ENCODE peak calls at places on chromosome 9, in six cellular contexts. Y is K562, X is mammary epithelial cell, S is mesendoderm, O is IMR-90, F is GM23248. V is an unnamed sample.
A peak's percentile ranks its signal among the peaks of the same experiment; 100 is the strongest.

GRCh38 chr9:130480673-130481072 is 35.9 kb downstream of the ASS1 start:
- DNase-seq in F (no peak), Y (peak; percentile 68), O (no peak), S (peak; percentile 42), X (no peak), V (no peak)

GRCh38 chr9:36031774-36032565 is 4.7 kb upstream of the RECK start:
- DNase-seq in O (no peak), S (no peak), F (peak; percentile 60), X (no peak), Y (no peak), V (no peak)

GRCh38 chr9:127264462-127265040 is at the start of gene GARNL3:
- DNase-seq in O (no peak), X (no peak), Y (no peak), S (no peak), F (no peak), V (no peak)

GRCh38 chr9:88514247-88514646 is 20.7 kb upstream of the NXNL2 start:
- DNase-seq in F (no peak), Y (no peak), X (no peak), O (no peak), S (peak; percentile 22), V (no peak)

GRCh38 chr9:126965077-126965476 is 50.5 kb downstream of the RALGPS1 start:
- DNase-seq in O (no peak), X (no peak), F (no peak), Y (no peak), S (peak; percentile 42), V (no peak)

GRCh38 chr9:133647765-133648469 is 11.8 kb downstream of the DBH start:
- DNase-seq in X (no peak), F (no peak), O (no peak), Y (no peak), S (no peak), V (no peak)

GRCh38 chr9:136714096-136714875 is 1.9 kb downstream of the DIPK1B start:
- DNase-seq in S (no peak), F (no peak), Y (no peak), X (no peak), O (no peak), V (no peak)

GRCh38 chr9:107251756-107252322 is 31.2 kb upstream of the RAD23B start:
- DNase-seq in S (no peak), O (peak; percentile 95), X (peak; percentile 44), Y (no peak), F (peak; percentile 93), V (peak; percentile 97)

GRCh38 chr9:82133973-82134372 is 145.4 kb downstream of the SPATA31D1 start:
- DNase-seq in Y (no peak), X (no peak), O (peak; percentile 50), S (no peak), F (peak; percentile 60), V (no peak)

GRCh38 chr9:117028103-117028858 is 341.2 kb downstream of the TRIM32 start:
- DNase-seq in F (no peak), O (no peak), S (peak; percentile 63), Y (no peak), X (no peak), V (no peak)

GRCh38 chr9:21779397-21779796 is 23.0 kb upstream of the MTAP start:
- DNase-seq in O (peak; percentile 27), S (no peak), F (peak; percentile 60), Y (no peak), X (peak; percentile 39), V (no peak)

GRCh38 chr9:79572032-79572890 is 496 bp downstream of the TLE4 start:
- DNase-seq in F (peak; percentile 89), Y (peak; percentile 16), S (peak; percentile 65), O (peak; percentile 40), X (peak; percentile 50), V (no peak)

GRCh38 chr9:134880484-134881312 is at the start of gene FCN2:
- DNase-seq in F (no peak), Y (no peak), X (no peak), O (no peak), S (peak; percentile 5), V (no peak)

GRCh38 chr9:101592788-101593187 is 2.0 kb downstream of the PPP3R2 start:
- DNase-seq in F (peak; percentile 2), S (no peak), X (peak; percentile 21), Y (no peak), O (peak; percentile 3), V (no peak)

GRCh38 chr9:95085861-95086563 is 231.5 kb downstream of the FANCC start:
- DNase-seq in S (no peak), Y (no peak), X (no peak), O (no peak), F (no peak), V (no peak)

GRCh38 chr9:115250646-115251045 is 132.7 kb upstream of the TNC start:
- DNase-seq in F (peak; percentile 60), X (peak; percentile 98), Y (no peak), O (peak; percentile 98), S (peak; percentile 80), V (no peak)

GRCh38 chr9:13213337-13213736 is 66.2 kb downstream of the MPDZ start:
- DNase-seq in S (no peak), F (peak; percentile 51), Y (no peak), X (no peak), O (peak; percentile 47), V (peak; percentile 3)

DNA sequence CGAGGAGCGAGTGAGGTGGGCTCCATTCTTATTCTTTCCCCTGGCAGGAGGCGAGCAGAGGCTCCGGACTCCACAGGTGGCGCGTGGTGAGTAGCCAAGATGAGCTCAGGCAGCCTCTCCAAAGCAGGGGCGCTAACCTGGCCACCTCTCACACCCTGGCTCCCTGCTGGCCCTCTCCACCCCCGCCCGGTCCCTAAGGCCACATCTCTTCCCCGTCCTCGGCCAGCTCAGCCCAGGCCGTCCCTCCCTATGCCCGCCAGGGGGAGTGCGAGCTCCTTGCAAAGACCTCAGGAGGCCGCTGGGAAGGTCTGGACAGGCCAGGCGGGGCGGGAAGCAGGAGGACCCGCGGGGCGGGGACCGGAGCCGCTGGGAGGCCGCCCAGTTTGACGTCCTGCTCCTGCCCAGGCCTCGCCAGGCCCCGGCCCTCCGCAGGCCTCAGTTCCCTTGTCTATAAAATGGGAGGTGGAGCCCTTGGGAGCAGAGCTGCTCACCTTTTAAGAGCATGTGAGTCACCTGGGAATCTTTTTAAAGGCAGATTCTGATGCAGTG is 46.3 kb upstream of the GGTA1 start:
- DNase-seq in X (peak; percentile 93), F (peak; percentile 99), Y (peak; percentile 95), S (peak; percentile 97), O (peak; percentile 94), V (peak; percentile 89)
- H3K9ac ChIP-seq in X (no peak overlapping the region), F (peak overlapping the region; percentile 81), Y (no peak overlapping the region), S (peak overlapping the region; percentile 68), O (peak overlapping the region; percentile 72), V (peak overlapping the region; percentile 17)

DNA sequence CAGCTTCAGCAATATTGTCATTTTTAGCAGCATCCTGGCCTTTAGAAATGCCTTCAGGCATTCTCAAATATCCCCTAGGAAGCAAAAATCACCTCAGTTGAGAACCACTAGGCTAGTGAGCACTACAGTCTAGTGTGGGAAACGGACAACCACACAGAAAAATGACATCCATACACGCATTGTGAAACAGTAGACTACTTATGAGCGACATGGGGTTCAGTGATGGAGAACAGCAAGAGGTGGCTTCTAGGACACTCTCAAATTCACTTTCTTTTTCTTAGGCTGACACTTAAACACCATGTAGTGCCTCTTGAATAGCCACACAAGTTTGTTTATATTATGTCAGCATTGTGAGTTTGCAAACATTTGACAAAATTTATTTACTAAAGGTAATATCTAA is 203.0 kb downstream of the KDM4C start:
- DNase-seq in S (no peak), X (no peak), O (no peak), F (no peak), Y (no peak), V (no peak)
- H3K9ac ChIP-seq in S (no peak overlapping the region), X (no peak overlapping the region), O (no peak overlapping the region), F (no peak overlapping the region), Y (no peak overlapping the region), V (no peak overlapping the region)

DNA sequence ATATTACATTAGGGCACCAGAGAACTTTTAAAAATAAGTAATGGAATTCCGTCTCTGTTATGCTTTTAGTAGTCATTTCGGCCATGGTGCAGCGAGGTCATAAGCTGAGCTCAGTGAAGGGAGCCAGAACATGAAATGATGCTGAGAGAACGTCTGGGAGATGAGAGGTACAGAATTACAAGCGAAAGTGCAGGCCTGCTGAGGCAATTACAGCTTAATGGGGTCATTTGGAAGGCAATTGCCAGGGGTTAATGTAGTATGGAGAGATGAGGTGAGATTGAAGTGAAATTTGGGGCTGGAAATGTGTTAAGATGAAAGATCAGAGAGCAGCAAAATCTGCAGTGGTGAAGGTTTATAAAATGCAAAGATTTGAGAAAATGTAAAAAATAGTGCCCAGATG is 96.5 kb downstream of the PBX3 start:
- DNase-seq in O (peak; percentile 60), F (no peak), Y (no peak), X (no peak), S (peak; percentile 43), V (no peak)
- H3K9ac ChIP-seq in O (peak overlapping the region; percentile 29), F (no peak overlapping the region), Y (no peak overlapping the region), X (no peak overlapping the region), S (no peak overlapping the region), V (no peak overlapping the region)

GRCh38 chr9:37632479-37632878 is 18.3 kb upstream of the FRMPD1 start:
- DNase-seq in F (no peak), O (no peak), X (no peak), S (no peak), Y (peak; percentile 70), V (no peak)

GRCh38 chr9:37635808-37636207 is 14.9 kb upstream of the FRMPD1 start:
- DNase-seq in X (no peak), Y (no peak), S (no peak), O (no peak), F (no peak), V (no peak)

GRCh38 chr9:37639874-37640273 is 10.9 kb upstream of the FRMPD1 start:
- DNase-seq in F (no peak), Y (no peak), O (no peak), S (no peak), X (no peak), V (no peak)

GRCh38 chr9:37639109-37639748 is 11.5 kb upstream of the FRMPD1 start:
- DNase-seq in O (peak; percentile 43), F (peak; percentile 55), Y (no peak), S (no peak), X (peak; percentile 12), V (no peak)

DNA sequence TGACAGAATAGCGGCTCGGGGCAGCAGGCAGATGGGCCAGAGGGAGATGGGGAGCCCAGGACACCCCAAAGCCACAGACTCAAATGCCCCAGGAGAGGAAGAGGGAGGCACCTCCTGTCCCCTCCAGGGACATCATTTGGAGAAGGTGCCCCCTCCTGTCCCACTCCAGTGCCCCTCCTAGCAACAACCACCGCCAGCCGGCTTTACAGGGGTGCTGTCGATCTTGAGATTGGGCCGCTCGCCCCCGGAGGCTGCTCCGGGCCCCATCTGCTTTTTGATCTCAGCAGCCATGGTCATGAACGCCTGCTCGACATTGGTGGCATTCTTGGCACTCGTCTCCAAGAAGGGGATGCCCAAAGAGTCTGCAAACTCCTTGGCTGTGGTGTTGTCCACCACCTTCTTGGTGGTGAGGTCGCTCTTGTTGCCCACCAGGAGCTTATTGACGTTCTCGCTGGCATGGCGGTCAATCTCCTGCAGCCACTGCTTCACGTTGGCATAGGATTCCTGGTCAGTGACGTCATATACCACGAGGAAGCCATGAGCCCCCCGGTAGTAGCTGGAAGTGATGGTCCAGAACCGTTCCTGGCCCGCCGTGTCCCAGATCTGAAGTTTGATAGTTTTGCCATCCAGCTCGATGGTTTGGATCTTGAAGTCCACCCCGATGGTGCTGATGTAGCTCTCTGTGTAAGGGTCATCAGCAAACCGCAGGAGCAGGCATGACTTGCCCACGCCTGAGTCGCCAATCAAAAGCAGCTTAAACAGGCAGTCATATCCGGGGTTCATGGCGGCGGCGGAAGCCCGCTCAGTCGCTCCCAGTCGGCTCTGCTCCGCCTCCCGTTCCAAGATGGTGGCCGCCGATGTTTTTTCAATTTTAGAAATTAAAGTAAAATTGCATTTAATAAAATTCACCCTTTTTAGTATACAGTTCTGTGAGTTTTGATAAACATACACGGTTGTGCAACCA is 14.0 kb upstream of the FRMPD1 start:
- DNase-seq in S (no peak), O (no peak), Y (no peak), X (no peak), F (no peak), V (no peak)
- H3K9ac ChIP-seq in S (no peak overlapping the region), O (no peak overlapping the region), Y (no peak overlapping the region), X (no peak overlapping the region), F (no peak overlapping the region), V (no peak overlapping the region)